ENCODE peak calls at places on chromosome 21, in six cellular contexts. N is stimulated activated CD4-positive, alpha-beta T cell treated with anti-CD3 and anti-CD28 coated beads, Interleukin-1b, Interleukin-23, amount 100 ng/mL, for 24 hours; T is activated CD8-positive, alpha-beta memory T cell treated with anti-CD3 and anti-CD28 coated beads for 24 hours; S is naive thymus-derived CD4-positive, alpha-beta T cell; B is activated CD4-positive, alpha-beta T cell treated with anti-CD3 and anti-CD28 coated beads, Interleukin-2, amount 50 U/mL, for 1 hour; Q is left colon. J is an unnamed sample.

GRCh38 chr21:43626390-43626789 is 32.9 kb downstream of the HSF2BP start:
- DNase-seq in Q (no peak), T (no peak), B (no peak), N (no peak), S (no peak), J (no peak)

GRCh38 chr21:39137248-39138186 is 45.7 kb downstream of the PSMG1 start:
- DNase-seq in T (no peak), B (no peak), N (no peak), S (no peak), Q (no peak), J (no peak)

GRCh38 chr21:33940846-33941245 is 25.2 kb upstream of the ATP5PO start:
- DNase-seq in B (no peak), S (no peak), N (no peak), T (peak; percentile 54), Q (no peak), J (no peak)

GRCh38 chr21:45853703-45854342 is 127.7 kb upstream of the COL6A1 start:
- DNase-seq in B (no peak), T (no peak), Q (no peak), N (no peak), S (no peak), J (no peak)

GRCh38 chr21:42556960-42557359 is 43.3 kb downstream of the SLC37A1 start:
- DNase-seq in B (no peak), N (no peak), Q (peak; percentile 13), T (peak; percentile 46), S (no peak), J (no peak)

GRCh38 chr21:45593162-45594022 is 50.1 kb upstream of the PCBP3 start:
- DNase-seq in S (no peak), B (no peak), T (no peak), N (no peak), Q (no peak), J (no peak)

GRCh38 chr21:22174746-22175145 is 1176.5 kb downstream of the NCAM2 start:
- DNase-seq in S (no peak), N (no peak), T (no peak), Q (no peak), B (no peak), J (no peak)

GRCh38 chr21:41601573-41602371 is 93.8 kb upstream of the TMPRSS2 start:
- DNase-seq in B (no peak), N (no peak), T (no peak), S (no peak), Q (peak; percentile 21), J (no peak)

GRCh38 chr21:37257526-37257966 is 9.6 kb downstream of the VPS26C start:
- DNase-seq in B (no peak), S (peak; percentile 25), N (no peak), Q (peak; percentile 31), T (no peak), J (peak; percentile 39)

GRCh38 chr21:34166468-34166867 is 93.1 kb downstream of the MRPS6 start:
- DNase-seq in T (peak; percentile 42), N (no peak), S (no peak), B (no peak), Q (no peak), J (no peak)

GRCh38 chr21:32426592-32427051 is 14.1 kb downstream of the EVA1C start:
- DNase-seq in N (no peak), Q (no peak), S (no peak), B (no peak), T (no peak), J (peak; percentile 73)

GRCh38 chr21:31124005-31124404 is 85.7 kb upstream of the KRTAP19-8 start:
- DNase-seq in Q (no peak), T (no peak), N (no peak), B (no peak), S (no peak), J (peak; percentile 66)